ENCODE peak calls at places on chromosomes 13 and 19, in five cellular contexts. U is NCI-H1105 treated with DMSO at 0.1 percent for 48 hours, X is hypothalamus, H is HEK293T, N is PC-9. B is an unnamed sample.

GRCh38 chr19:7395793-7396192 is 47.1 kb downstream of the ARHGEF18 start:
- DNase-seq in U (no peak), X (no peak), H (no peak), N (peak; percentile 34), B (no peak)

GRCh38 chr19:37943480-37943879 is 36.5 kb downstream of the SIPA1L3 start:
- DNase-seq in U (no peak), X (no peak), H (no peak), N (no peak), B (no peak)

GRCh38 chr13:23372264-23372905 is 61.1 kb downstream of the SACS start:
- DNase-seq in U (no peak), X (no peak), H (no peak), N (no peak), B (no peak)

GRCh38 chr19:8386990-8387389 is 3.2 kb upstream of the RAB11B start:
- DNase-seq in U (no peak), X (no peak), H (no peak), N (no peak), B (no peak)

GRCh38 chr19:14004619-14005380 is 1.3 kb downstream of the RFX1 start:
- DNase-seq in U (no peak), X (peak; percentile 35), H (no peak), N (no peak), B (no peak)

GRCh38 chr13:102699419-102699961 is 4.6 kb upstream of the METTL21C start:
- DNase-seq in U (no peak), X (no peak), H (no peak), N (no peak), B (no peak)

GRCh38 chr13:48560657-48561337 is 27.9 kb upstream of the RCBTB2 start:
- DNase-seq in U (no peak), X (no peak), H (no peak), N (no peak), B (no peak)

GRCh38 chr19:38550376-38550775 is 67.4 kb downstream of the MAP4K1 start:
- DNase-seq in U (no peak), X (no peak), H (no peak), N (no peak), B (no peak)

GRCh38 chr19:33868821-33869412 is 72.2 kb downstream of the KCTD15 start:
- DNase-seq in U (no peak), X (peak; percentile 21), H (peak; percentile 49), N (no peak), B (no peak)

GRCh38 chr13:104650426-104650825 is 1584.2 kb upstream of the SLC10A2 start:
- DNase-seq in U (peak; percentile 65), X (no peak), H (peak; percentile 20), N (no peak), B (peak; percentile 71)

GRCh38 chr19:57755031-57755430 is 8.4 kb downstream of the ZNF776 start:
- DNase-seq in U (no peak), X (no peak), H (no peak), N (no peak), B (no peak)

GRCh38 chr19:38831142-38831605 is 420 bp downstream of the ECH1 start:
- DNase-seq in U (no peak), X (peak; percentile 60), H (peak; percentile 50), N (peak; percentile 100), B (no peak)

GRCh38 chr13:108944760-108945159 is 315.3 kb downstream of the MYO16 start:
- DNase-seq in U (no peak), X (no peak), H (no peak), N (peak; percentile 49), B (no peak)

GRCh38 chr13:109706015-109706715 is 80.2 kb downstream of the IRS2 start:
- DNase-seq in U (no peak), X (no peak), H (no peak), N (no peak), B (no peak)

GRCh38 chr19:6877766-6878165 is 9.6 kb upstream of the ADGRE1 start:
- DNase-seq in U (no peak), X (no peak), H (no peak), N (no peak), B (no peak)

GRCh38 chr13:72651196-72651595 is 76.2 kb downstream of the MZT1 start:
- DNase-seq in U (peak; percentile 6), X (no peak), H (peak; percentile 70), N (no peak), B (peak; percentile 23)

GRCh38 chr13:85312071-85312470 is 487.1 kb downstream of the SLITRK6 start:
- DNase-seq in U (no peak), X (no peak), H (no peak), N (no peak), B (no peak)